ENCODE peak calls at places on chromosomes 12 and 14, in four cellular contexts. M, U, L and A are unnamed samples.

GRCh38 chr12:85575115-85576096 is 260.8 kb downstream of the RASSF9 start:
- DNase-seq in M (no peak), U (peak), L (peak), A (peak)

GRCh38 chr14:100603341-100604125 is 16.3 kb upstream of the BEGAIN start:
- DNase-seq in M (no peak), L (no peak), U (no peak), A (no peak)

GRCh38 chr14:73105727-73106126 is 30.6 kb upstream of the PSEN1 start:
- DNase-seq in L (no peak), U (no peak), M (no peak), A (no peak)

GRCh38 chr12:59040043-59040442 is 119.7 kb upstream of the LRIG3 start:
- DNase-seq in M (no peak), L (no peak), U (no peak), A (peak)

GRCh38 chr12:100539209-100539608 is 34.3 kb upstream of the GAS2L3 start:
- DNase-seq in L (peak), U (peak), M (no peak), A (peak)

GRCh38 chr14:30928462-30928861 is 54.1 kb downstream of the COCH start:
- DNase-seq in M (no peak), U (peak), L (no peak), A (no peak)

GRCh38 chr12:82040987-82041743 is 282.0 kb upstream of the PPFIA2 start:
- DNase-seq in U (no peak), L (no peak), M (no peak), A (no peak)

GRCh38 chr12:56998316-56998715 is 8.0 kb downstream of the ZBTB39 start:
- DNase-seq in U (no peak), L (no peak), M (no peak), A (no peak)

GRCh38 chr14:72610831-72611200 is 283.1 kb downstream of the DPF3 start:
- DNase-seq in L (no peak), M (peak), U (no peak), A (no peak)

GRCh38 chr14:91714805-91715204 is 17.1 kb downstream of the CATSPERB start:
- DNase-seq in U (no peak), M (no peak), L (no peak), A (no peak)

GRCh38 chr12:11727133-11727664 is 77.7 kb downstream of the ETV6 start:
- DNase-seq in U (no peak), M (no peak), L (no peak), A (no peak)

GRCh38 chr12:89856431-89856830 is 147.8 kb upstream of the ATP2B1 start:
- DNase-seq in U (peak), M (no peak), L (peak), A (peak)

GRCh38 chr14:101908795-101909194 is 55.6 kb upstream of the DYNC1H1 start:
- DNase-seq in U (no peak), M (no peak), L (no peak), A (no peak)

GRCh38 chr14:94307410-94307992 is 14.4 kb upstream of the SERPINA10 start:
- DNase-seq in M (no peak), L (peak), U (no peak), A (no peak)